ENCODE peak calls at places on chromosome 13, in seven cellular contexts. Y is suprapubic skin, O is LoVo, K is lung, E is AG09309, Q is B cell, X is left colon. R is an unnamed sample.

GRCh38 chr13:113776231-113777125 is 17.5 kb downstream of the TMEM255B start:
- DNase-seq in Y (no peak), O (no peak), K (no peak), E (no peak), Q (no peak), X (no peak), R (no peak)

GRCh38 chr13:60155978-60156377 is 7.8 kb downstream of the DIAPH3 start:
- DNase-seq in Y (no peak), O (no peak), K (no peak), E (no peak), Q (no peak), X (no peak), R (no peak)

GRCh38 chr13:91596832-91597231 is 198.4 kb downstream of the GPC5 start:
- DNase-seq in Y (no peak), O (no peak), K (no peak), E (no peak), Q (no peak), X (no peak), R (no peak)

GRCh38 chr13:36192166-36192565 is 22.2 kb downstream of the SOHLH2 start:
- DNase-seq in Y (no peak), O (no peak), K (no peak), E (no peak), Q (no peak), X (no peak), R (no peak)

GRCh38 chr13:22063416-22064124 is 392.7 kb downstream of the FGF9 start:
- DNase-seq in Y (no peak), O (no peak), K (no peak), E (no peak), Q (no peak), X (no peak), R (no peak)

GRCh38 chr13:83449666-83450395 is 432.4 kb downstream of the SLITRK1 start:
- DNase-seq in Y (no peak), O (no peak), K (no peak), E (peak), Q (no peak), X (no peak), R (no peak)

GRCh38 chr13:83220241-83220640 is 662.0 kb downstream of the SLITRK1 start:
- DNase-seq in Y (no peak), O (no peak), K (no peak), E (no peak), Q (no peak), X (no peak), R (no peak)

GRCh38 chr13:75931116-75931515 is 295.0 kb downstream of the LMO7 start:
- DNase-seq in Y (no peak), O (no peak), K (no peak), E (no peak), Q (no peak), X (no peak), R (no peak)

GRCh38 chr13:74825170-74825948 is 656.6 kb downstream of the TBC1D4 start:
- DNase-seq in Y (no peak), O (no peak), K (no peak), E (peak), Q (no peak), X (no peak), R (no peak)

GRCh38 chr13:46983881-46984280 is 87.0 kb upstream of the HTR2A start:
- DNase-seq in Y (no peak), O (no peak), K (no peak), E (no peak), Q (peak), X (no peak), R (peak)

GRCh38 chr13:49220035-49220855 is at the start of gene MLNR:
- DNase-seq in Y (no peak), O (no peak), K (no peak), E (no peak), Q (peak), X (peak), R (peak)

GRCh38 chr13:63449549-63449948 is 2033.9 kb upstream of the PCDH20 start:
- DNase-seq in Y (no peak), O (no peak), K (no peak), E (peak), Q (no peak), X (no peak), R (no peak)

GRCh38 chr13:73230714-73231113 is 171.9 kb downstream of the KLF5 start:
- DNase-seq in Y (no peak), O (no peak), K (no peak), E (no peak), Q (no peak), X (no peak), R (no peak)

GRCh38 chr13:50344717-50345116 is 329.5 kb downstream of the KCNRG start:
- DNase-seq in Y (no peak), O (no peak), K (no peak), E (no peak), Q (no peak), X (no peak), R (no peak)

GRCh38 chr13:105847532-105848295 is 687.7 kb downstream of the EFNB2 start:
- DNase-seq in Y (no peak), O (no peak), K (no peak), E (no peak), Q (no peak), X (no peak), R (no peak)

GRCh38 chr13:73691891-73692290 is 442.3 kb downstream of the KLF12 start:
- DNase-seq in Y (no peak), O (no peak), K (no peak), E (no peak), Q (no peak), X (no peak), R (no peak)

GRCh38 chr13:29362849-29363604 is 232.5 kb downstream of the SLC7A1 start:
- DNase-seq in Y (no peak), O (peak), K (no peak), E (no peak), Q (peak), X (peak), R (peak)

R was measured in Calu3.